ENCODE peak calls at places on chromosomes 4 and X, in six cellular contexts. T is Peyer's patch, H is hepatocyte, B is mesenchymal stem cell, C is Karpas-422, S is fibroblast of lung. D is an unnamed sample.
A peak's percentile ranks its signal among the peaks of the same experiment; 100 is the strongest.

GRCh38 chr4:74293558-74293957 is 14.7 kb upstream of the EPGN start:
- DNase-seq in S (peak; percentile 18), T (no peak), H (no peak), B (no peak), C (no peak), D (no peak)

GRCh38 chr4:112946127-112946526 is 103.3 kb upstream of the ANK2 start:
- DNase-seq in T (no peak), H (no peak), S (no peak), C (no peak), B (no peak), D (no peak)

GRCh38 chrX:106791495-106791894 is 11.0 kb upstream of the TBC1D8B start:
- DNase-seq in S (peak; percentile 13), C (peak; percentile 56), H (no peak), T (no peak), B (no peak), D (no peak)

GRCh38 chrX:43682726-43683125 is 26.6 kb downstream of the MAOA start:
- DNase-seq in T (no peak), B (no peak), H (no peak), C (no peak), S (no peak), D (no peak)

GRCh38 chrX:153897899-153898298 is 6.6 kb upstream of the AVPR2 start:
- DNase-seq in S (no peak), T (no peak), H (no peak), C (no peak), B (no peak), D (no peak)

GRCh38 chrX:47129879-47130358 is 14.6 kb downstream of the NDUFB11 start:
- DNase-seq in B (no peak), C (no peak), T (no peak), H (no peak), S (no peak), D (no peak)

GRCh38 chr4:7462509-7462971 is 27.8 kb upstream of the PSAPL1 start:
- DNase-seq in H (peak; percentile 80), S (peak; percentile 37), T (no peak), B (no peak), C (no peak), D (no peak)

GRCh38 chr4:2927016-2927695 is 36.0 kb downstream of the NOP14 start:
- DNase-seq in H (no peak), T (peak; percentile 30), B (no peak), C (no peak), S (no peak), D (no peak)

GRCh38 chr4:177802149-177802548 is 359.9 kb upstream of the AGA start:
- DNase-seq in C (no peak), S (no peak), T (no peak), B (no peak), H (no peak), D (no peak)

GRCh38 chr4:445410-445809 is 53.5 kb downstream of the ZNF721 start:
- DNase-seq in H (no peak), B (no peak), S (no peak), T (no peak), C (no peak), D (no peak)
- H3K9me3 ChIP-seq in H (peaks cover 98% of the 10 kb centered on the region), B (peaks cover 99% of the 10 kb centered on the region), S (peaks cover 5% of the 10 kb centered on the region), T (no peaks in the 10 kb centered on the region), C (peaks cover 85% of the 10 kb centered on the region), D (peaks cover 100% of the 10 kb centered on the region)

DNA sequence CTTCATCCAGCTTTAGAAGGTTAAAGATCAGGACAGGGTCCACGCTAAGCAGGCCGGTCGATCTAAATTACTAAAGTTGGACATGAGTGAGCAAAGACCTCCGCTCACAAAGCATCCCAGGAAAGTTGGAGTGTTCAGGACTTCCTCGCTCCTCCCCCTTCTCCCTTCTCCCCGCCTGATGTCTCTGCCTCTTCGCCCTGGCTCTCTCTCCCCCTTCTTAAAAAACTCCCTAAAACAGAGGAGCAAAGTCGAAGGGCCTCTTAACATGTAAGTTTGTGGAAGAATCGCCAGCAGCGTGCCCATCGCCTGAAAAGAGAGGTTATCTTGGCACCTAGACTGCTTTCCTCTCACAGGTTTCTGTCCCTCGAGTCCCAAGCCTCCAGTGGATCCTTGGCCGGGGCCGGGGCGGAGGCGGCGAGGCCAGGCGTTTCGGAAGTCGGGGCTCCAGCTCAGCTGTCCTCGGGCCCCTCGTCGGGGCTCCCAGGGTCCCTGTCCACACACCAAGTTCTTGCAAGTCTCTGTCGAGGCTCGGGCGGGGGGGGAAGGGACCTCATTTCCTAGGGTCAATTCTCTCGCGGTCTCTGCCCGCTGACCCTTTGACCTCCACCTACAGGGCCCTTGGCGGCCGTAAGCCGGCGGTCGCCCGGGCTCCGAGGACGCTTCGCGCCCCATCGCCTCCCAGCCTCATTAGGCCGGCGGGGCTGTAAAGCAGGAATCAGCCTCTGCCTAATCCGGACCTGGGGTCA is 7.6 kb downstream of the ZIC3 start:
- DNase-seq in T (no peak), C (no peak), S (no peak), B (no peak), H (no peak), D (no peak)
- H3K9me3 ChIP-seq in T (no peaks in the 10 kb centered on the region), C (no peaks in the 10 kb centered on the region), S (no peaks in the 10 kb centered on the region), B (peaks cover 4% of the 10 kb centered on the region), H (peaks cover 3% of the 10 kb centered on the region), D (no peaks in the 10 kb centered on the region)

DNA sequence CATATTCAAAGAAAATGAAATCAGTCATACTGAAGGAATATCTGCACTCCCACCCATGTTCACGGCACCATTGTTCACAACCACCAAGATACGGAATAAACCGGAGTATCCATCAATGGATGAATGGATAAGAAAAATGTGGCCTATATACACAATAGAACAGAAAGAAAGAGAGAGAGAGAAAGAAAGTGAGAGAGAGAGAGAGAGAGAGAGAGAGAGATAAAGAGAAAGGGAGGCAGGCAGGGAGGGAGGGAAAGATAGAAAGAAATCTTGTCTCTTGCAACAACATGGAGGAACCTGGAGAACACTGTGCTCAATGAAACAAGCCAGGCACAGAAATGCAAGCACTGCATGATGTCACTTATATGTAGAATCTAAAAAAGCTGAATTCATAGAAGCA is 52.4 kb downstream of the ANKRD17 start:
- DNase-seq in T (no peak), H (no peak), C (no peak), S (no peak), B (no peak), D (no peak)
- H3K9me3 ChIP-seq in T (no peaks in the 10 kb centered on the region), H (no peaks in the 10 kb centered on the region), C (no peaks in the 10 kb centered on the region), S (no peaks in the 10 kb centered on the region), B (no peaks in the 10 kb centered on the region), D (peaks cover 24% of the 10 kb centered on the region)

GRCh38 chr4:48836658-48837057 is 5.8 kb downstream of the OCIAD1 start:
- DNase-seq in S (no peak), C (no peak), B (no peak), H (no peak), T (no peak), D (no peak)

GRCh38 chr4:48832571-48832970 is 1.7 kb downstream of the OCIAD1 start:
- DNase-seq in S (no peak), C (no peak), T (no peak), B (no peak), H (no peak), D (no peak)

GRCh38 chr4:48830706-48831531 is at the start of gene OCIAD1:
- DNase-seq in T (peak; percentile 92), B (peak; percentile 99), S (peak; percentile 99), C (peak; percentile 99), H (peak; percentile 100), D (peak; percentile 99)

GRCh38 chr4:48827622-48828021 is 3.3 kb upstream of the OCIAD1 start:
- DNase-seq in C (no peak), S (no peak), H (no peak), T (no peak), B (no peak), D (no peak)

GRCh38 chr4:48831532-48832015 is 686 bp downstream of the OCIAD1 start:
- DNase-seq in C (peak; percentile 77), S (no peak), B (no peak), T (no peak), H (no peak), D (no peak)
- H3K9me3 ChIP-seq in C (no peaks in the 10 kb centered on the region), S (no peaks in the 10 kb centered on the region), B (no peaks in the 10 kb centered on the region), T (no peaks in the 10 kb centered on the region), H (no peaks in the 10 kb centered on the region), D (no peaks in the 10 kb centered on the region)

GRCh38 chrX:48466696-48467095 is 3.4 kb downstream of the SLC38A5 start:
- DNase-seq in T (no peak), B (no peak), H (no peak), C (peak; percentile 44), S (no peak), D (no peak)
- H3K9me3 ChIP-seq in T (no peaks in the 10 kb centered on the region), B (no peaks in the 10 kb centered on the region), H (no peaks in the 10 kb centered on the region), C (no peaks in the 10 kb centered on the region), S (no peaks in the 10 kb centered on the region), D (no peaks in the 10 kb centered on the region)

DNA sequence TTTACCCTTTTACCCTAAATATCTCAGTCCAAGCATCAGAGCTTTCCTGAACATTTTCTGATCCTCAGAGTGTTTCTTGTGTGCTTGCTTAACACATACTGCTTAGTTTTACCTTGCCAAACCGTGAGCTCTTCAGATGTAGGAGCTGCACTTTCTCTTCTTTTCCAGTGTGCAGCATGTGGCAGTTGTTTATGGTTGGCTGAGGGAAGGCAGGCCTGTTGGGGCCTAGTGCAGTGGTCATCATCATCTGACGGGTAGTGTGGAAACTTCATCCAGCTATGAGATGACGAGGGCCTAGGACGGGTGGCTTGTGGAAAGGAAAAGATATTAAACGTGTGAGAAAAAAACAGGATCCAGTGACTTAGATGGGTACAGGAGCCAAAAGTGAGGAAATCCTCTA is 21.5 kb downstream of the VBP1 start:
- DNase-seq in H (no peak), T (no peak), B (no peak), C (no peak), S (no peak), D (no peak)
- H3K9me3 ChIP-seq in H (no peaks in the 10 kb centered on the region), T (no peaks in the 10 kb centered on the region), B (no peaks in the 10 kb centered on the region), C (no peaks in the 10 kb centered on the region), S (no peaks in the 10 kb centered on the region), D (no peaks in the 10 kb centered on the region)

GRCh38 chrX:32778965-32779364 is 432.4 kb downstream of the DMD start:
- DNase-seq in C (no peak), T (no peak), S (no peak), B (no peak), H (no peak), D (no peak)
- H3K9me3 ChIP-seq in C (no peaks in the 10 kb centered on the region), T (no peaks in the 10 kb centered on the region), S (no peaks in the 10 kb centered on the region), B (no peaks in the 10 kb centered on the region), H (no peaks in the 10 kb centered on the region), D (no peaks in the 10 kb centered on the region)

GRCh38 chr4:10810411-10810810 is 125.8 kb upstream of the CLNK start:
- DNase-seq in H (no peak), C (no peak), S (peak; percentile 60), T (no peak), B (no peak), D (no peak)
- H3K9me3 ChIP-seq in H (no peaks in the 10 kb centered on the region), C (peaks cover 22% of the 10 kb centered on the region), S (no peaks in the 10 kb centered on the region), T (no peaks in the 10 kb centered on the region), B (no peaks in the 10 kb centered on the region), D (no peaks in the 10 kb centered on the region)

DNA sequence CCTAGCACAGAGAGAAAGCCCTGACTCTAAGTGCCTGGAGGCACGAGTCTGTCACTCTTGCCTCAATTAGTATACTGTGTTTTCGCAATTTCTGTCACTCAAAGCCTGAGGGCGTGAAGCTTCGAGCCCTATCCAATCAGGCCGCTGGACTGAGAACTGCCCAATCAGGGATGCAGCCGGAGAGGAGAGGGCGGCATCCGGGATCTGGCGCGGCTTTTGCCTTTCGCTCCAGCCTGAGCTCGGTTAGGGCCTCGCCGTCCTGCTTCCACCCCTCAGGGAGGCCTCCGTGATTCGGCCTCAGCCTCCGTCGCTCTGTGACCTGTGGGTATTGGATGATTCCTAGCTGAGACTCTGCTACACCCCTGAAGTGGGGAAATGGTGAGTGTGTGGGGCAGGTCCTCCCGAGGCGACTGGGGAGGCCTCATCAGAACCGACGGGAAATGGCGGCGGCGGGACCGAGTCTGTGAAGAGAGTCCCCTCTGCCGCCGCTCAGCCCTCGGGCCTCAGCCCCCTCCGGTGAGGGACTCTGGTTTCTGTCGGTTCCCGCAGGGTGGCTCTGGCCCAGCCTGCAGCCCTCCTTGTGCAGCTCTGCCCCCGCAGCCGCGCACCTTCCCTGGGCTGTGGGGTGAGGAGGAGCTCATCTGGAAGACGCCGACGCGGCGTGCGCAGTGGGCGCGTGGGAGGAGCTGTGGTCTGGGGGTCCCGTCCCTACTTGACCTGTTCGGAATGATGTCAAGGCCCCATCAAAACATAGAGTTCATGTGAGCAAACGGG is 48.5 kb downstream of the ZNF141 start:
- DNase-seq in S (no peak), H (no peak), T (no peak), B (no peak), C (no peak), D (no peak)
- H3K9me3 ChIP-seq in S (no peaks in the 10 kb centered on the region), H (peaks cover 13% of the 10 kb centered on the region), T (no peaks in the 10 kb centered on the region), B (peaks cover 88% of the 10 kb centered on the region), C (peaks cover 6% of the 10 kb centered on the region), D (peaks cover 97% of the 10 kb centered on the region)